ENCODE peak calls at places on chromosomes 2 and 18, in four cellular contexts. X is A549, V is K562, S is H1. R is an unnamed sample.
A peak's percentile ranks its signal among the peaks of the same experiment; 100 is the strongest.

GRCh38 chr18:26482567-26482966 is 65.8 kb downstream of the KCTD1 start:
- DNase-seq in X (no peak), V (no peak), S (peak; percentile 43), R (no peak)

GRCh38 chr18:79509536-79509930 is 113.8 kb downstream of the NFATC1 start:
- DNase-seq in X (no peak), V (no peak), S (no peak), R (no peak)

GRCh38 chr18:33201509-33201926 is 239.0 kb downstream of the CCDC178 start:
- DNase-seq in X (no peak), V (no peak), S (peak; percentile 5), R (peak; percentile 22)

GRCh38 chr2:114919985-114920384 is 477.5 kb downstream of the DPP10 start:
- DNase-seq in X (no peak), V (no peak), S (no peak), R (no peak)

GRCh38 chr2:3778841-3779505 is 75.6 kb downstream of the DCDC2C start:
- DNase-seq in X (no peak), V (no peak), S (no peak), R (no peak)

GRCh38 chr2:103367877-103368276 is 606.0 kb downstream of the TMEM182 start:
- DNase-seq in X (no peak), V (no peak), S (no peak), R (no peak)

GRCh38 chr2:173059941-173060575 is 15.6 kb upstream of the MAP3K20 start:
- DNase-seq in X (no peak), V (no peak), S (no peak), R (no peak)

GRCh38 chr18:48834421-48835011 is 116.2 kb downstream of the SMAD7 start:
- DNase-seq in X (peak; percentile 61), V (no peak), S (peak; percentile 53), R (no peak)

GRCh38 chr18:21968334-21968733 is 201.1 kb upstream of the GATA6 start:
- DNase-seq in X (no peak), V (no peak), S (no peak), R (no peak)

GRCh38 chr2:223297788-223298187 is 245.8 kb downstream of the KCNE4 start:
- DNase-seq in X (no peak), V (no peak), S (no peak), R (no peak)

GRCh38 chr2:152568566-152568965 is 148.7 kb downstream of the PRPF40A start:
- DNase-seq in X (no peak), V (no peak), S (no peak), R (no peak)

GRCh38 chr2:239274391-239275001 is 126.3 kb downstream of the HDAC4 start:
- DNase-seq in X (peak; percentile 74), V (peak; percentile 81), S (no peak), R (no peak)

GRCh38 chr2:2847131-2847740 is 516.2 kb upstream of the MYT1L start:
- DNase-seq in X (no peak), V (no peak), S (no peak), R (no peak)

GRCh38 chr2:234467289-234467688 is 29.6 kb downstream of the ARL4C start:
- DNase-seq in X (no peak), V (no peak), S (no peak), R (no peak)

GRCh38 chr2:58427572-58428285 is 186.6 kb upstream of the FANCL start:
- DNase-seq in X (no peak), V (no peak), S (no peak), R (peak; percentile 12)

GRCh38 chr2:114614599-114614998 is 172.2 kb downstream of the DPP10 start:
- DNase-seq in X (no peak), V (no peak), S (no peak), R (no peak)

GRCh38 chr18:75875559-75875958 is 448.1 kb upstream of the SMIM21 start:
- DNase-seq in X (no peak), V (no peak), S (no peak), R (no peak)

GRCh38 chr2:113138428-113139322 is 11.3 kb downstream of the IL1RN start:
- DNase-seq in X (peak; percentile 52), V (peak; percentile 77), S (no peak), R (peak; percentile 76)

GRCh38 chr2:1654696-1655374 is 89.5 kb downstream of the PXDN start:
- DNase-seq in X (no peak), V (no peak), S (no peak), R (no peak)
- TF ChIP-seq RNF2 in X (no peak), V (no peak), S (no peak), R (no peak)

DNA sequence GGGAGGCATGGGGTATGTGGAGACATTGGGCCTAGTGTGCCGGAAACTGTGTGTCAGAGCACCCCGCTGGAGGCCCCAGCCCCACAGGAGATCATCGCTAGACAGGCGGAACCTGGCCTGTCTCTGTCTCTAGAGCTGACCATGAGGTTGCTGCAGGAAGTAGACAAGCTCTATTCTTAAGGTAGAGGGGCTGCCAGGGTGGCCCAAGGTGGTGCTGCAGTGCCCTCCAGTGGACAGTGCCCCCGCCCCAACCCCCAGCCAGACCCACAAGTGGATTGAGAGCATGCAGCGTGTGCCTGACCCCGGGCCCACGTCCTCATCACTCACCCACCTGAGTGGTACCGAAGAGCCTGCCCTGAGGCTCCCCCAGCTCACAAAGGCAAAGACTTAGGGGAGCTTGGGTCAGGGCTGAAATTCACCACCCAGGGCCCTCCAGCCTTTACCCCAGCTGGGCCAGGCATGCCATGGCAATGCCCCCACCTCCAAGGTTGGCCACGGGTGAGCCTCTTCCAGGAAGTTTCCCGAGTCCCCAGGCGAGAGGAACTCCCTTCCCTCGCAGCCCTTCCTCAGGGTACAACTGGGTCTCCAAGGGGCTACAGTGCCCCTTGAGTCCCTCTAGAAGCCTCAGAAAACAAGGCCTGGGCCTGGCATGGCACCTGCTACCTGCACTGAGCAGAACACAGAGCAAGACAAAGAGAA is 155.0 kb downstream of the TTC32 start:
- DNase-seq in X (peak; percentile 72), V (peak; percentile 41), S (peak; percentile 47), R (peak; percentile 19)
- TF ChIP-seq RNF2 in X (no peak), V (no peak), S (no peak), R (no peak)

DNA sequence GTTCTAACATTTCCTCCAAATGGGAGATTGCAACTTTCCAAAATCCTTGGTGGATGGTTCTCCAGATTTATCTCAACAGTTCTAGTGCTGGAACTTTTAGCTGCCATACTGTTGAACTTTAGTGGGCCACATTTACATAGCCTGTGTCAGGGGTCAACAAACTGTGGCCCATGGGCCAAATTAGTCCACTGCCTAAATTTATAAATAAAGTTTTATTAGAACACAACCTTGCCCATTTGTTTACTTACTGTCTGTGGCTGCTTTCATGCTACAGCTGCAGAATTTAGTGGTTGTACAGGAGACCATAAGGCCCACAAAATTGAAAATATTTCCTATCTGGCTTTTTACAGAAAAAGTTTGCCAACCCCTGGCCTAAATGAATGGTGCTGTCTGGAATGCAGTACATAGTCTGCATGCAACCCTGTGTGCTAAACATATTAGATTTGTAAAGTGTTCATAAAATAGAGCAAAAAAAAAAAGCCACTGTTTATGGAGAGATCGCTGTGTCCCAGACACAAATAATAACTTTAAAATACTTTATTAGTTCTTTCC is 30.3 kb downstream of the MGAT5 start:
- DNase-seq in X (no peak), V (no peak), S (no peak), R (no peak)
- TF ChIP-seq RNF2 in X (no peak), V (no peak), S (no peak), R (no peak)

GRCh38 chr2:217517402-217517801 is 485.4 kb downstream of the TNS1 start:
- DNase-seq in X (no peak), V (no peak), S (no peak), R (no peak)

GRCh38 chr2:217523246-217523645 is 479.5 kb downstream of the TNS1 start:
- DNase-seq in X (no peak), V (no peak), S (no peak), R (no peak)

GRCh38 chr2:217525076-217525475 is 477.7 kb downstream of the TNS1 start:
- DNase-seq in X (no peak), V (no peak), S (no peak), R (no peak)

GRCh38 chr2:217521820-217522219 is 481.0 kb downstream of the TNS1 start:
- DNase-seq in X (no peak), V (no peak), S (no peak), R (no peak)

DNA sequence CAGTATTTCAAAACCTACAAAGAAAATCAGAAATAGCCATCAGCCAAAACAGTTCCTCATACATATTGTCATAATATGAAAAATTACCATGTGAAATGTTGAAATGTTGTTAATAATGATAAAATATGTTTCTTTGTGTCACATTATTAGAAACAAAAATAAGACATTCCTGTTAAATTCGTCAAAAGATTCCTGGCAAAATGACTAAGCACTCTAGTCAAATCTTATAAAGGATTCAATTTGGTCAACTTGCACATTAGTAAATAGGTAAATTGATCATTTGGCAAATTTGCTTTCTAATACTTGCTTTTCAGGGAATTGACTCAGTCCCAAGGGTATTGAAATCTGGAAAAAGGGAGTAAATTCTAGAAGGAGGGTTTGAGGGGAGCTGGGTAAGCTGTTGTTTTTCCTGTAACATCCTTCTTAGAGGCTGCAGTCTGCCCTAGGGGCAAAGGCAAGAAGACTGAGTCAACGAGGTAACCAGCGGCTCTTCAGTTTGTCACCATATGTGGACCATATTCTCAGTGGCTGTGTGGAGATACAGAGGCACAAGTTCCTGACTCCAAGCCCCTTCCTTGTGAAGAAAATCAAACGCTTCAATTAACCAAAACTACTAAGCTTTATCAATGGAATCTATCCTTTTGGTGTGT is 482.3 kb downstream of the TNS1 start:
- DNase-seq in X (no peak), V (no peak), S (no peak), R (no peak)
- TF ChIP-seq RNF2 in X (no peak), V (no peak), S (no peak), R (no peak)

DNA sequence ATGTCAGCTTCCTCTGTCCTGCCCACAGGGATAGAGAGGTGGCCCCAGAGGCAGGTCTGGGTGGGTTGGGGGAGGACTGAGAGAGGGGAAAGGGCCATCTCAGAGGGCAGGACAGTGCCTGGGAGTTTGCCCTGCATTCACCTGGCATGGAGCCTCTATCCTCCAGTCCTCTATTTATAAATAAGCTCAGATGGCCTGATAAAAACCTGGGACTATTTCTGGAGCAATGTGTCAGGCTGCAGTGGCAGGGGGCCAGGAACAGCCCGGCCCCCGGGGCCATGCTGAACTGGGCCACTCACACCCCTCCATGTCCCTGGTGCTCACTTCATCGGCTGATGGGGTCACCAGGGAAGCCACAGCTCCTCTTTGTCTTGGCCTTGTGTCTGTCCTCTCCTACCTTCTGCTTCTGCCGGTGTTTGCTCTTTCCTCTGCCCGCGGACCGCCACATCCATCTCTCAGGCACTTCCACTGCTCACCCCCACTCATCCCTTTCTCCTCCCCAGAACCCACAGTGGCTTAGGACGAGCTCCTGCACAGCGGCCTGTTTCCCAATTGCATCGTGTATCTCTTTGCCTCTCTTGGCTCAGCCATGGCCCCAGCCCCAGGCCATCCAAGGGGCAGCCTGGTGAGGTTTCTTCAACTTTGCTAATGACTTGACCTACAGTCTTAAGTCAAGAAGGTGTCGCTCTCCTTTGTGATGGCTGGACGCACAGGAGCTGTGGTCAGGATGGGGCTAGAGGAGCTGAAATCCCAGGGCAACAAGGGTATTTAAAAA is 38.8 kb downstream of the SCTR start:
- DNase-seq in X (no peak), V (no peak), S (no peak), R (no peak)
- TF ChIP-seq RNF2 in X (no peak), V (no peak), S (no peak), R (no peak)